ENCODE peak calls at places on chromosomes 2 and 18, in four cellular contexts. One of them, this sample, is unnamed.

GRCh38 chr18:79396431-79397287 is 929 bp downstream of the NFATC1 start:
- DNase-seq in tibial artery: peak
- DNase-seq in A549: peak
- DNase-seq in OCI-M1: peak
- DNase-seq in this sample: peak

GRCh38 chr2:45759310-45759851 is 107.9 kb downstream of the PRKCE start:
- DNase-seq in tibial artery: no peak
- DNase-seq in A549: no peak
- DNase-seq in OCI-M1: no peak
- DNase-seq in this sample: no peak

GRCh38 chr2:239778042-239778811 is 246.9 kb downstream of the NDUFA10 start:
- DNase-seq in tibial artery: peak
- DNase-seq in A549: no peak
- DNase-seq in OCI-M1: no peak
- DNase-seq in this sample: no peak

GRCh38 chr2:238821391-238821790 is 26.5 kb upstream of the TWIST2 start:
- DNase-seq in tibial artery: no peak
- DNase-seq in A549: peak
- DNase-seq in OCI-M1: no peak
- DNase-seq in this sample: no peak

GRCh38 chr2:206422493-206422892 is 20.8 kb upstream of the ADAM23 start:
- DNase-seq in tibial artery: no peak
- DNase-seq in A549: no peak
- DNase-seq in OCI-M1: no peak
- DNase-seq in this sample: no peak

GRCh38 chr2:120220756-120221155 is 2.4 kb downstream of the TMEM185B start:
- DNase-seq in tibial artery: no peak
- DNase-seq in A549: no peak
- DNase-seq in OCI-M1: no peak
- DNase-seq in this sample: no peak

GRCh38 chr2:203586151-203586550 is 51.0 kb upstream of the RAPH1 start:
- DNase-seq in tibial artery: no peak
- DNase-seq in A549: no peak
- DNase-seq in OCI-M1: no peak
- DNase-seq in this sample: no peak

GRCh38 chr2:57180042-57180567 is 866.5 kb upstream of the VRK2 start:
- DNase-seq in tibial artery: no peak
- DNase-seq in A549: no peak
- DNase-seq in OCI-M1: no peak
- DNase-seq in this sample: no peak

GRCh38 chr2:98484652-98485452 is 40.2 kb downstream of the INPP4A start:
- DNase-seq in tibial artery: no peak
- DNase-seq in A549: no peak
- DNase-seq in OCI-M1: no peak
- DNase-seq in this sample: no peak

GRCh38 chr2:9654429-9655100 is 23.8 kb upstream of the YWHAQ start:
- DNase-seq in tibial artery: no peak
- DNase-seq in A549: no peak
- DNase-seq in OCI-M1: peak
- DNase-seq in this sample: peak

GRCh38 chr2:207928079-207928478 is 97.2 kb downstream of the PLEKHM3 start:
- DNase-seq in tibial artery: no peak
- DNase-seq in A549: no peak
- DNase-seq in OCI-M1: no peak
- DNase-seq in this sample: no peak

GRCh38 chr2:15836942-15837610 is 103.3 kb upstream of the MYCN start:
- DNase-seq in tibial artery: no peak
- DNase-seq in A549: no peak
- DNase-seq in OCI-M1: no peak
- DNase-seq in this sample: no peak

GRCh38 chr2:199019898-199020507 is 437.7 kb downstream of the SATB2 start:
- DNase-seq in tibial artery: no peak
- DNase-seq in A549: peak
- DNase-seq in OCI-M1: peak
- DNase-seq in this sample: peak

GRCh38 chr18:28541941-28542340 is 365.0 kb upstream of the CDH2 start:
- DNase-seq in tibial artery: no peak
- DNase-seq in A549: no peak
- DNase-seq in OCI-M1: no peak
- DNase-seq in this sample: no peak

GRCh38 chr2:181465686-181466375 is 8.6 kb downstream of the ITGA4 start:
- DNase-seq in tibial artery: no peak
- DNase-seq in A549: no peak
- DNase-seq in OCI-M1: peak
- DNase-seq in this sample: no peak

GRCh38 chr2:134718095-134718955 is 475 bp downstream of the TMEM163 start:
- DNase-seq in tibial artery: no peak
- DNase-seq in A549: no peak
- DNase-seq in OCI-M1: no peak
- DNase-seq in this sample: peak

GRCh38 chr2:73985318-73986084 is 791 bp downstream of the TET3 start:
- DNase-seq in tibial artery: peak
- DNase-seq in A549: peak
- DNase-seq in OCI-M1: peak
- DNase-seq in this sample: peak

GRCh38 chr2:21467280-21467818 is 343.6 kb downstream of the TDRD15 start:
- DNase-seq in tibial artery: no peak
- DNase-seq in A549: no peak
- DNase-seq in OCI-M1: no peak
- DNase-seq in this sample: no peak

GRCh38 chr2:102155703-102156515 is 13.4 kb downstream of the IL1R1 start:
- DNase-seq in tibial artery: no peak
- DNase-seq in A549: no peak
- DNase-seq in OCI-M1: no peak
- DNase-seq in this sample: no peak

GRCh38 chr2:105473011-105473410 is 74.2 kb upstream of the FHL2 start:
- DNase-seq in tibial artery: no peak
- DNase-seq in A549: no peak
- DNase-seq in OCI-M1: no peak
- DNase-seq in this sample: no peak

GRCh38 chr18:58565021-58565420 is 63.9 kb downstream of the ALPK2 start:
- DNase-seq in tibial artery: no peak
- DNase-seq in A549: no peak
- DNase-seq in OCI-M1: peak
- DNase-seq in this sample: no peak

GRCh38 chr2:11155326-11156059 is at the start of gene SLC66A3:
- DNase-seq in tibial artery: no peak
- DNase-seq in A549: peak
- DNase-seq in OCI-M1: peak
- DNase-seq in this sample: peak

GRCh38 chr2:205730701-205731271 is 48.5 kb downstream of the NRP2 start:
- DNase-seq in tibial artery: no peak
- DNase-seq in A549: no peak
- DNase-seq in OCI-M1: no peak
- DNase-seq in this sample: peak

GRCh38 chr2:238013806-238014205 is 47.0 kb downstream of the UBE2F start:
- DNase-seq in tibial artery: no peak
- DNase-seq in A549: no peak
- DNase-seq in OCI-M1: no peak
- DNase-seq in this sample: no peak

GRCh38 chr2:234986346-234986745 is 34.5 kb downstream of the SH3BP4 start:
- DNase-seq in tibial artery: no peak
- DNase-seq in A549: no peak
- DNase-seq in OCI-M1: no peak
- DNase-seq in this sample: no peak

GRCh38 chr2:27582695-27583389 is at the start of gene ZNF512:
- DNase-seq in tibial artery: peak
- DNase-seq in A549: peak
- DNase-seq in OCI-M1: peak
- DNase-seq in this sample: peak

GRCh38 chr2:3289526-3289925 is 88.1 kb downstream of the EIPR1 start:
- DNase-seq in tibial artery: no peak
- DNase-seq in A549: no peak
- DNase-seq in OCI-M1: no peak
- DNase-seq in this sample: no peak

GRCh38 chr2:96882230-96882629 is 12.3 kb upstream of the SEMA4C start:
- DNase-seq in tibial artery: no peak
- DNase-seq in A549: no peak
- DNase-seq in OCI-M1: no peak
- DNase-seq in this sample: no peak